ENCODE peak calls at places on chromosome 22, in eight cellular contexts. G is NB4, B is right lobe of liver, Q is tibial nerve, J is lower leg skin, A is sigmoid colon, R is A549, K is GM12891. M is an unnamed sample.

GRCh38 chr22:49967333-49968241 is 7.0 kb downstream of the PIM3 start:
- DNase-seq in K (peak; percentile 27), J (peak; percentile 44), R (no peak), Q (peak; percentile 61), B (peak; percentile 98), G (no peak), A (peak; percentile 83), M (no peak)

GRCh38 chr22:32307055-32307454 is 50.6 kb upstream of the RFPL3 start:
- DNase-seq in Q (no peak), K (no peak), A (no peak), B (no peak), G (no peak), R (no peak), J (no peak), M (no peak)

GRCh38 chr22:45429921-45430775 is 16.7 kb downstream of the RIBC2 start:
- DNase-seq in A (peak; percentile 43), G (no peak), K (no peak), R (no peak), B (peak; percentile 38), J (no peak), Q (no peak), M (no peak)

GRCh38 chr22:27913162-27913741 is 5.8 kb downstream of the PITPNB start:
- DNase-seq in B (no peak), J (no peak), K (no peak), A (no peak), R (no peak), Q (no peak), G (no peak), M (peak; percentile 60)

GRCh38 chr22:43446881-43447280 is 35.1 kb downstream of the MPPED1 start:
- DNase-seq in G (no peak), A (no peak), J (no peak), Q (no peak), R (peak; percentile 38), K (no peak), B (no peak), M (no peak)

GRCh38 chr22:24325105-24325757 is 54.6 kb downstream of the SPECC1L start:
- DNase-seq in B (no peak), J (no peak), K (peak; percentile 43), R (peak; percentile 16), A (no peak), G (peak; percentile 87), Q (no peak), M (peak; percentile 60)

GRCh38 chr22:30541979-30542810 is 4.3 kb downstream of the SEC14L6 start:
- DNase-seq in A (no peak), Q (no peak), R (no peak), J (no peak), K (no peak), B (no peak), G (no peak), M (peak; percentile 25)

GRCh38 chr22:47615051-47615450 is 852.6 kb downstream of the TBC1D22A start:
- DNase-seq in K (no peak), B (no peak), G (no peak), J (no peak), A (peak; percentile 53), Q (no peak), R (no peak), M (no peak)

GRCh38 chr22:38348751-38349496 is 31.7 kb upstream of the CSNK1E start:
- DNase-seq in R (no peak), Q (peak; percentile 4), J (no peak), A (peak; percentile 40), B (peak; percentile 35), K (no peak), G (no peak), M (no peak)

GRCh38 chr22:39270280-39270679 is 25.5 kb upstream of the PDGFB start:
- DNase-seq in R (no peak), K (no peak), Q (no peak), B (no peak), G (no peak), A (no peak), J (no peak), M (no peak)

GRCh38 chr22:23036684-23037428 is 33.5 kb upstream of the GNAZ start:
- DNase-seq in K (no peak), G (peak; percentile 19), A (no peak), B (no peak), J (no peak), Q (no peak), R (no peak), M (no peak)

GRCh38 chr22:39661842-39662676 is 91.5 kb downstream of the CACNA1I start:
- DNase-seq in Q (no peak), A (no peak), J (peak; percentile 21), G (no peak), R (no peak), B (no peak), K (no peak), M (peak; percentile 78)

DNA sequence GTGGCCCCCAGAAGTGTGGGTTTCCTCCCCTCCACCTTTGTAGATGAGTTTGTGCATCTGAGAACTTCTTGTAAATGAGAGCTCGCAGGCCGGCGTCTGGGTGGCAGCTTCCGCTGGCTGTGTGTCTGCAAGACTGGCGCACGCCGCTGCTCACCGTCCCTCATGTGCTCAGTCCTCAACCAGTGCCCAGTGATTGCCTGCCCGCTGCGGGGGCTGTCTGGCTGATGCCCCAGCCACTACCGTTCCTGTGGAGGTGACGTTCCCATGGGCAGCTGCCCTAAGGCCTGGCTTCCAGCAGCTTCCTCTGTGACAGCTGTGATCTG is 8.8 kb downstream of the TBX1 start:
- DNase-seq in K (no peak), Q (no peak), J (no peak), B (peak; percentile 41), A (no peak), R (no peak), G (no peak), M (no peak)
- TF ChIP-seq POLR2A in K (no peak), Q (no peak), J (no peak), B (no peak), A (no peak), R (no peak), G (no peak), M (no peak)

DNA sequence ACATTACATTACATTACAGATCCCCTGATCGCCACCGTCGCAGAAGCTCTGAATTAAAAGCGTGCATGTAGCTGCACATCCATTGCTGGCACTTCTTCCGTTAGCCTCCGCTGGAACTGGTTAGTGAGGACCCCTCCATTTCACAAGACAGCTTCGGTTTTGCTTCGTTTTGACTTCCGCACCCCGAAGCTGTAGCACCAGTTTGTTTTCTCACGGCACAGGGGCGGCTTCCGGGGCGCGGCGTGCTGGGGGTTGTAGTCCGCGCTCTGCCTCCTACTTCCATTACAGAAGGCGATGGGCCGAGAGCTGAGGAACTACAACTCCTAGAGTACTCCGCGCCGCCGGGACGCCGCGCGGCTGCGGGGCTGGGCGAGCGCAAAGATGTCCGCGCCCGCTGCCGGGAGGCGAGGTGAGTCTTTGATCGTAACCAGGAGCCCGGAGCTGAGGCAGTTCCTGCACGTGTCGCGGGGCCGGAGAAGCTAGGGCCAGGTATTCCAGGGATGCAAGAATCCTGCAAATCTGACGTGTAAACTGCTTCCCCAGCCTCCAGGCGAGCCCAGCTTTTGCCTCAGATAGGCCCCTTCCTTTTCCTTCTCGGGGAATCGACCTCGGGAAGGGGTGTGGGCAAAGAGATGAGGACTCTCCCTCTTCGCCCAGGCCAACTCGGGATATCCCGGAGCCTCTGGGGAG is at the start of gene PEX26:
- DNase-seq in G (peak; percentile 98), R (peak; percentile 82), B (peak; percentile 96), A (peak; percentile 97), K (peak; percentile 87), Q (peak; percentile 89), J (peak; percentile 95), M (peak; percentile 96)
- TF ChIP-seq POLR2A in G (peak; percentile 32), R (peak; percentile 38), B (peak; percentile 67), A (peak; percentile 35), K (peak; percentile 91), Q (no peak), J (no peak), M (peak; percentile 76)

GRCh38 chr22:41092023-41092817 is at the start of gene EP300:
- DNase-seq in Q (peak; percentile 81), G (peak; percentile 91), A (peak; percentile 95), R (peak; percentile 73), B (peak; percentile 90), J (peak; percentile 88), K (peak; percentile 74), M (peak; percentile 95)

GRCh38 chr22:41092847-41093371 is 517 bp downstream of the EP300 start:
- DNase-seq in J (no peak), A (no peak), G (peak; percentile 66), B (no peak), R (peak; percentile 22), K (no peak), Q (no peak), M (peak; percentile 82)

GRCh38 chr22:41094036-41094435 is 1.6 kb downstream of the EP300 start:
- DNase-seq in R (no peak), A (no peak), K (no peak), B (no peak), J (no peak), Q (no peak), G (peak; percentile 62), M (peak; percentile 73)

GRCh38 chr22:41096391-41096790 is 4.0 kb downstream of the EP300 start:
- DNase-seq in A (no peak), B (no peak), Q (no peak), K (no peak), J (no peak), G (no peak), R (no peak), M (no peak)

GRCh38 chr22:41091139-41092022 is 1.0 kb upstream of the EP300 start:
- DNase-seq in G (peak; percentile 99), A (peak; percentile 100), Q (peak; percentile 98), R (peak; percentile 91), B (peak; percentile 100), J (peak; percentile 98), K (peak; percentile 94), M (peak; percentile 99)
- TF ChIP-seq POLR2A in G (peak; percentile 52), A (peak; percentile 83), Q (peak; percentile 86), R (peak; percentile 76), B (peak; percentile 70), J (peak; percentile 64), K (peak; percentile 84), M (peak; percentile 83)

DNA sequence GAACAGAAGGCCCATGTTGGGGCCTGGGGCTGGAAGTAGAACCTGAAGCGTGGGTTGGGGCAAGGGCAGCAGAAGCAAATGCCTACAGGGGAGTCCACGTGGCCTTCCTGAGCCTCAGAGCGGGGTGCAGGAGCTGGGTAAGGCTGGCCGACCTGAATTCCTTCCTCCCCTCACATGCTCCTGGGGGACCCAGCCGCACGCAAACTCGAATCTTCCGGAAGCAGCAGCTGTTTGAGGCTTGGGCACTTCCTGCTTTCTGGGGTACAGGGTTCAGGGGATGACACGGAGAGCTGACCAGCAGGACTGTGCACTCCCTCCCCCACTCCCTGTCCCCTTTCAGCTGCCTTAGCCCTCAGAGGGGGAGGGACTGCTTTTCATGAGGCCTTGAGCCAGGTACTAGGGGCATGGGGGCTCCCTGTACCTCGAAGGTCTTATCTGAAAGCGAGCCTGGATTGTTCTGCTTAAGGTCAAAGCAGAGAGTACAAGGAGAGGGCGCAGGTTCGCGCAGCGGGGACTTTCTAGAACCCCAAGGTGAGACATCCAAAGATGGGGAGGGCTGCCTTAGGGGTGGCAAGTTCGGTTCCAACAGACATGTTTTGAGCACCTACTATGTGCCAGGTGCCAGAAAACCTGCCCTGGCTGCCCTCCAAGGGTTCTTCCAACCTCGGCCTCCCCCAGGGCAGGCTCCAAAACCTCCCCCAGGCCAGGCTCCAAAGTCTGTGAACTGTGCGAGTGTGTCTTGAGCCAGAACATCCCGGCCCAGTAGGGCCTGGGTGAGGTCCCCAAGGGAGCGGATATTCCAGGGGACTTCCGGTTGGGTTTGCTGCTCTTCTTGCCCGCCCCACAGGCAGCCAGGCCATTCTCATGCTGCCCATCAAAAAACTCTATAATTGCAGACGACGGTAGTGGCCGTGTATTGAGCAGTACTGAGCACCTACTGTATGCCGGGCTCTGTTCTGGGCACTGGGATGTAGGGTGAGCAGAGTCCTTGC is 1.7 kb downstream of the NCF4 start:
- DNase-seq in G (peak; percentile 90), B (no peak), A (peak; percentile 74), J (peak; percentile 50), K (peak; percentile 57), Q (no peak), R (no peak), M (peak; percentile 10)
- TF ChIP-seq POLR2A in G (no peak), B (no peak), A (no peak), J (no peak), K (no peak), Q (no peak), R (no peak), M (no peak)